ENCODE peak calls at places on chromosomes 12 and 14, in six cellular contexts. T is IMR-90, W is tibial nerve, V is body of pancreas, L is lower leg skin, M is A549. C is an unnamed sample.

GRCh38 chr12:115897718-115898117 is 379.8 kb downstream of the MED13L start:
- DNase-seq in T (peak; percentile 23), W (no peak), V (no peak), L (peak; percentile 31), M (no peak), C (no peak)

GRCh38 chr12:7628401-7628961 is 37.2 kb downstream of the APOBEC1 start:
- DNase-seq in T (no peak), W (no peak), V (no peak), L (no peak), M (no peak), C (no peak)

GRCh38 chr12:41361791-41362190 is 173.7 kb downstream of the PDZRN4 start:
- DNase-seq in T (no peak), W (no peak), V (no peak), L (no peak), M (no peak), C (no peak)

GRCh38 chr14:90454041-90455000 is 57.5 kb downstream of the CALM1 start:
- DNase-seq in T (peak; percentile 62), W (peak; percentile 38), V (peak; percentile 85), L (peak; percentile 81), M (peak; percentile 67), C (peak; percentile 92)

GRCh38 chr12:111444706-111445310 is 39.1 kb downstream of the SH2B3 start:
- DNase-seq in T (no peak), W (no peak), V (peak; percentile 28), L (peak; percentile 92), M (no peak), C (no peak)

GRCh38 chr12:108046633-108047032 is 82.5 kb upstream of the WSCD2 start:
- DNase-seq in T (no peak), W (no peak), V (no peak), L (no peak), M (no peak), C (no peak)

GRCh38 chr14:20630340-20631022 is 11.0 kb downstream of the OR6S1 start:
- DNase-seq in T (peak; percentile 58), W (no peak), V (no peak), L (no peak), M (peak; percentile 49), C (no peak)

GRCh38 chr12:65685514-65685913 is 138.8 kb upstream of the HMGA2 start:
- DNase-seq in T (peak; percentile 43), W (no peak), V (no peak), L (no peak), M (no peak), C (no peak)

GRCh38 chr12:53538209-53538689 is 31.0 kb upstream of the NPFF start:
- DNase-seq in T (peak; percentile 68), W (no peak), V (peak; percentile 28), L (no peak), M (no peak), C (no peak)

GRCh38 chr12:130589391-130590317 is 126.4 kb downstream of the RIMBP2 start:
- DNase-seq in T (no peak), W (no peak), V (no peak), L (peak; percentile 56), M (no peak), C (no peak)

GRCh38 chr12:111093428-111094142 is 173.2 kb upstream of the MYL2 start:
- DNase-seq in T (no peak), W (no peak), V (no peak), L (no peak), M (no peak), C (no peak)

GRCh38 chr12:114655934-114656697 is 27.9 kb downstream of the TBX3 start:
- DNase-seq in T (peak; percentile 93), W (no peak), V (no peak), L (no peak), M (peak; percentile 71), C (no peak)

GRCh38 chr14:101562659-101563351 is 1.5 kb downstream of the DIO3 start:
- DNase-seq in T (no peak), W (no peak), V (no peak), L (no peak), M (no peak), C (no peak)

GRCh38 chr14:100140452-100141132 is 18.9 kb downstream of the DEGS2 start:
- DNase-seq in T (peak; percentile 20), W (no peak), V (no peak), L (no peak), M (no peak), C (no peak)

GRCh38 chr14:85315290-85315689 is 214.7 kb upstream of the FLRT2 start:
- DNase-seq in T (no peak), W (no peak), V (no peak), L (no peak), M (no peak), C (no peak)

GRCh38 chr12:131988054-131988796 is 38.5 kb downstream of the EP400 start:
- DNase-seq in T (no peak), W (no peak), V (no peak), L (no peak), M (no peak), C (no peak)

GRCh38 chr12:112664569-112664968 is 127.0 kb upstream of the RPH3A start:
- DNase-seq in T (no peak), W (no peak), V (no peak), L (no peak), M (peak; percentile 10), C (no peak)

GRCh38 chr12:118983147-118983824 is 1.9 kb downstream of the SRRM4 start:
- DNase-seq in T (no peak), W (no peak), V (no peak), L (no peak), M (no peak), C (no peak)

GRCh38 chr12:11577658-11578260 is 71.7 kb upstream of the ETV6 start:
- DNase-seq in T (peak; percentile 37), W (no peak), V (no peak), L (no peak), M (no peak), C (no peak)
- TF ChIP-seq POLR2A in T (no peak), W (no peak), V (no peak), L (no peak), M (no peak), C (no peak)

DNA sequence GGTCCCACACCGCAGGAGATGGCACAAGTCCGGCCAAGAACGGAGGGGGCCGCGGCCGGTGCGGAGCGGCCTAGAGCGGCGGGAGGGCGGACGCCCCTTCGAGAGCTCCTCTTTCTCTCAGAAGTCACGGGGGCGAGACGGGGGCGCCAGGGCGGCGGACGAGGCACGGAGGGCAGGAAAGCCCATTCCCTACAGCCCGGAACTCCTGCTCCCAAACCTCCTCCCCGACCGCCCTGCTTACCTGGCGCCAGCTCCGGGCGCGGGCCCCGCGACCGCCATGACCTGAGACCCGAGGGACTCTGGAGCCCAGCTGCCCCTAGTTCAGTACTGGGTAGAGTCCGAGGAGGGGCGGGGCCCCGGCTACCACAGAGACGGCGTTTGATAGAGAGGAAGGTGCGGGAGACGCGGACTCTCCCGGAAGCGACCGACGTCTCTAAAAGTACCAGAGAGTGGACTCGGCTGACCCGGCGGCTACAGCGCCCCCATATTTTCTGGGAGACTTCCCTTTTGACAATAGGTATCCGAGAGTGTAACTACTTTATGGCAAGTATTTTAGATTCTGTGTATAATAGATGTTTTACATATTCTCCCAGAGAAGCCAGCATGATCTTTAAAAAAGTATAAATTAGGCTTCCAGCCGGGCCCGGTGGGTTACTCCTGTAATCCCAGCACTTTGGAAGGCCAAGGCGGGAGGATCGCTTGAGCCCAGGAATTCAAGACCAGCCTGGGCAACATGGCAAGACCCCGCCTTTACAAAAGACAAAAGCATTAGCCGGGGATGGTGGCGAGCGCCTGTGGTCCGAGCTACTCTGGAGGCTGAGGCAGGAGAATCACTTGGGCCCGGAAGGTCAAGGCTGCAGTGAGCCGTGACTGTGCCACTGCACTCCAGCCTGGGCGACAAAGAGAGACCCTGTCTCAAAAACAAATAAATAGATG is at the start of gene ABCD4:
- DNase-seq in T (peak; percentile 87), W (peak; percentile 89), V (peak; percentile 93), L (peak; percentile 98), M (peak; percentile 85), C (peak; percentile 77)
- TF ChIP-seq POLR2A in T (peak; percentile 80), W (peak; percentile 41), V (peak; percentile 95), L (no peak), M (peak; percentile 93), C (peak; percentile 82)

GRCh38 chr12:94623161-94623920 is 27.0 kb downstream of the TMCC3 start:
- DNase-seq in T (no peak), W (no peak), V (no peak), L (no peak), M (no peak), C (no peak)

GRCh38 chr12:94620611-94621010 is 29.7 kb downstream of the TMCC3 start:
- DNase-seq in T (no peak), W (no peak), V (no peak), L (no peak), M (no peak), C (no peak)

GRCh38 chr12:94625531-94625930 is 24.8 kb downstream of the TMCC3 start:
- DNase-seq in T (no peak), W (no peak), V (no peak), L (no peak), M (no peak), C (no peak)

GRCh38 chr12:94621662-94622359 is 28.5 kb downstream of the TMCC3 start:
- DNase-seq in T (peak; percentile 47), W (no peak), V (no peak), L (no peak), M (no peak), C (no peak)

DNA sequence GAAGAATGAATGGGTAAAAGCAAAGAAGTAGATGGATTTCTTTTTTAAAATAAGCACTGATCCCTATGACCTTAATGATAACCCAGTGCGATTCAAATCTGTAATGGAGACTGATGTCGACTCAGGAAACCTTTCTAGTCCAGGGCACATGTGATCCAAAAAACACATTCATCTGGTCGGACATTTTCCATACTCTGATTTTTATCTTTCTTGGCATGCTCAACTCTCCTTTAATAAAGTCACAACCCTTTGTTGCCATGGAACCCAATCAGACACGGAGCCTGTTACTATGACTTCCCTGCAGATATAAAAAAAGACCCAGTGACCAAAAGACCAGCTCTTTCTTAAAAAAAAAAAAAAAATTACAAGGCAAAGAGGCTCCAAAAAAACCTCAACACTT is 27.9 kb downstream of the TMCC3 start:
- DNase-seq in T (no peak), W (no peak), V (no peak), L (no peak), M (no peak), C (no peak)
- TF ChIP-seq POLR2A in T (no peak), W (no peak), V (no peak), L (no peak), M (no peak), C (no peak)

GRCh38 chr12:57765698-57766463 is 997 bp downstream of the CYP27B1 start:
- DNase-seq in T (no peak), W (no peak), V (no peak), L (no peak), M (no peak), C (no peak)

GRCh38 chr12:57763881-57764661 is 2.8 kb downstream of the CYP27B1 start:
- DNase-seq in T (no peak), W (no peak), V (no peak), L (no peak), M (no peak), C (no peak)

GRCh38 chr12:57765003-57765697 is 1.7 kb downstream of the CYP27B1 start:
- DNase-seq in T (peak; percentile 17), W (no peak), V (peak; percentile 49), L (peak; percentile 88), M (peak; percentile 70), C (no peak)

GRCh38 chr12:57766464-57767311 is at the start of gene CYP27B1:
- DNase-seq in T (peak; percentile 7), W (no peak), V (no peak), L (no peak), M (no peak), C (no peak)

DNA sequence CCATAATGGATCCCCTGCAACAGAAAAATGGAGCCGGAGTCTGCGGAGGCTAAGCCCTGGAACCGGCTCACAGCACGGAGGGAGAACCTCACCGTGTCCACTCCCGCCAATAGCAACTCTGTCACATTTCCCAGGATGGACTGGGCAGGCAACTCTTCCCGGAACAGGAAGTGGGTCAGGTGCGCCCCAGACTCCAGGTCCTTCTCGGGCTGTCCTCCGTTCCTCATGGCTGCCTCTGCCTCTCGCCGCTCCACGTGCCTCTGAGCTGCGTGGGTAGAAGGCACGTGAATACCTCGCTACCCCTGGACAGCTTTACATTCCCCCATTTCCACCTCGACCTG is 2.2 kb downstream of the CYP27B1 start:
- DNase-seq in T (no peak), W (no peak), V (peak; percentile 80), L (no peak), M (no peak), C (no peak)
- TF ChIP-seq POLR2A in T (no peak), W (no peak), V (peak; percentile 89), L (no peak), M (no peak), C (no peak)

C was measured in H54.